ENCODE peak calls at places on chromosome 2, in nine cellular contexts. K is AG04449, F is heart right ventricle, T is dorsolateral prefrontal cortex, D is WERI-Rb-1, O is colonic mucosa, X is glutamatergic neuron, Z is fibroblast of villous mesenchyme, B is epithelial cell of esophagus. G is an unnamed sample.

GRCh38 chr2:29345236-29345635 is 230.0 kb downstream of the CLIP4 start:
- DNase-seq in O (no peak), K (no peak), Z (no peak), D (no peak), F (no peak), T (no peak), X (no peak), B (no peak), G (no peak)

GRCh38 chr2:108377815-108378630 is at the start of gene SULT1C4:
- DNase-seq in Z (peak; percentile 75), K (no peak), X (peak; percentile 61), O (no peak), F (peak; percentile 61), B (no peak), T (no peak), D (peak; percentile 29), G (peak; percentile 66)

GRCh38 chr2:217520361-217521010 is 482.3 kb downstream of the TNS1 start:
- DNase-seq in Z (no peak), D (no peak), X (no peak), F (no peak), B (peak; percentile 18), O (no peak), T (no peak), K (no peak), G (peak; percentile 13)

GRCh38 chr2:218360453-218360852 is 3.8 kb downstream of the CATIP start:
- DNase-seq in B (no peak), X (no peak), K (no peak), F (no peak), Z (no peak), O (no peak), T (no peak), D (no peak), G (no peak)

GRCh38 chr2:233280114-233280693 is 27.4 kb upstream of the SAG start:
- DNase-seq in K (no peak), O (no peak), T (no peak), B (no peak), F (no peak), X (no peak), Z (no peak), D (no peak), G (no peak)

GRCh38 chr2:31413025-31413424 is 1.5 kb downstream of the XDH start:
- DNase-seq in T (no peak), O (no peak), Z (peak; percentile 73), B (peak; percentile 24), F (no peak), D (no peak), X (no peak), K (no peak), G (peak; percentile 70)

GRCh38 chr2:1550658-1551316 is 137.5 kb downstream of the TPO start:
- DNase-seq in O (peak; percentile 56), X (peak; percentile 86), K (no peak), Z (peak; percentile 33), F (peak; percentile 73), T (no peak), B (peak; percentile 50), D (peak; percentile 79), G (peak; percentile 50)

GRCh38 chr2:203960791-203961190 is 24.2 kb downstream of the ICOS start:
- DNase-seq in Z (no peak), B (no peak), O (no peak), F (no peak), T (no peak), K (peak; percentile 16), D (no peak), X (no peak), G (peak; percentile 4)

DNA sequence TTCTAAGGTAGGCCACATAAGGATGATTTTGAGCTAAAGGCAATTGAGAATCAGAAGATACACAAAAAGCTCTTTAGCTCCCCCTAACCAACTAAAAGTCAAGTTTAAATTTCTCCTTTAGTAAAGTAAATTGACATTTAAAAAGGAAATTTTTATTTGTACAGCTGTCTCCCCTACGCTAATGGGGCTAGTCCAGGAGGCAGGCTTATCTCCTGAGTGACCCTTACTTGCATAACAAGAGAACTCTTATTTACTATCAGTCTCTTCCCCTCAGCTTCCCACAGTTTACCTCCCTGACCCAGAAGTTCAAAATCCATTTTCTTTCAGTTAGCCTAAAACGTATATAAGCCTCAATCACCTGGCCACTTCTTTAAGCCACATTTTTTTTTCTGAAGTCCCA is 1002.8 kb upstream of the NRXN1 start:
- DNase-seq in O (no peak), B (no peak), D (no peak), T (no peak), K (no peak), F (no peak), X (no peak), Z (no peak), G (peak; percentile 36)
- TF ChIP-seq CTCF in O (no peak), B (no peak), D (no peak), T (no peak), K (no peak), F (no peak), X (no peak), Z (no peak), G (peak; percentile 42)

GRCh38 chr2:86254576-86255538 is 55.6 kb downstream of the MRPL35 start:
- DNase-seq in D (no peak), F (peak; percentile 48), K (no peak), O (peak; percentile 42), Z (no peak), B (peak; percentile 53), T (no peak), X (no peak), G (peak; percentile 13)

GRCh38 chr2:86249176-86249842 is 50.1 kb downstream of the MRPL35 start:
- DNase-seq in F (no peak), D (no peak), O (no peak), B (peak; percentile 39), Z (peak; percentile 56), X (no peak), K (no peak), T (no peak), G (peak; percentile 78)

GRCh38 chr2:86251840-86252266 is 52.6 kb downstream of the MRPL35 start:
- DNase-seq in B (no peak), O (no peak), Z (no peak), D (no peak), X (no peak), K (no peak), T (no peak), F (no peak), G (peak; percentile 12)

GRCh38 chr2:86253424-86253823 is 54.2 kb downstream of the MRPL35 start:
- DNase-seq in X (no peak), F (no peak), B (no peak), D (no peak), T (no peak), Z (no peak), O (no peak), K (no peak), G (no peak)

DNA sequence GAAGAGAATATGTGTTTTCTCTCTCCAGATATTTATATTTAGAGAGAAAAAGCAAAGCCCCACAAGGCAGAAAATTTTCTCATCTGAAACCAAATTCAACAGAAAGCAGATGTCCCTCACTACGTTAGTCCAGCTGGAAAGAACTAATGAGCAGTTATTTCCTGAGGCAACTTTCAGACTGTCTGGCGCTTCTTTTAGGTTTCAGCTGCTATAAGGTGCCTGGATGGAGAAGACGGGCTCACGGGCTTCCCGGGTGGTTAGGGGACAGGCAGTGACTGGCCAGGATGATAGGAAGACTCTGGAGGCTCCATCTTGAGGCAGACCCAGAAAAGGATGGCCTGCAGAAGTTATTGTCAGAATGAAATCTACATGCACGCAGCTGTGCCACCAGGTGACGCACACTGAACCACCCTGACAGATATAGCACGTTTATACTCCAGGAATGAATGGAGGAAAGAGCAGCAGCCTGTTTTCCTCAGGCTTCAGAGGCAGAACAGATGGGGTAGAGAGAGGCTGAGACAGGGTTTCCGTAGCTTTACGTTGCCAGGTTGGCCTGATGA is 50.7 kb downstream of the MRPL35 start:
- DNase-seq in B (no peak), O (peak; percentile 54), D (no peak), Z (peak; percentile 23), T (peak; percentile 71), F (no peak), X (no peak), K (no peak), G (no peak)
- TF ChIP-seq CTCF in B (no peak), O (peak; percentile 45), D (no peak), Z (peak; percentile 9), T (no peak), F (no peak), X (no peak), K (peak; percentile 16), G (no peak)

GRCh38 chr2:241595600-241596140 is 37.1 kb downstream of the BOK start:
- DNase-seq in X (no peak), B (no peak), T (no peak), F (no peak), D (no peak), Z (no peak), O (no peak), K (no peak), G (peak; percentile 18)
- TF ChIP-seq CTCF in X (no peak), B (peak; percentile 32), T (no peak), F (peak; percentile 13), D (peak; percentile 52), Z (peak; percentile 40), O (no peak), K (peak; percentile 4), G (peak; percentile 47)

GRCh38 chr2:96578731-96579130 is 42.2 kb downstream of the ARID5A start:
- DNase-seq in K (no peak), O (no peak), Z (no peak), B (no peak), X (no peak), D (no peak), T (no peak), F (no peak), G (no peak)

GRCh38 chr2:96579422-96579821 is 42.9 kb downstream of the ARID5A start:
- DNase-seq in Z (no peak), O (no peak), T (no peak), F (no peak), D (no peak), X (no peak), K (no peak), B (no peak), G (no peak)

GRCh38 chr2:96575790-96576456 is 39.4 kb downstream of the ARID5A start:
- DNase-seq in X (no peak), F (no peak), Z (no peak), B (no peak), T (no peak), D (no peak), K (no peak), O (no peak), G (no peak)

GRCh38 chr2:96574364-96574763 is 37.8 kb downstream of the ARID5A start:
- DNase-seq in B (no peak), K (no peak), D (no peak), X (no peak), T (no peak), F (no peak), O (no peak), Z (peak; percentile 6), G (peak; percentile 23)
- TF ChIP-seq CTCF in B (peak; percentile 11), K (peak; percentile 16), D (no peak), X (no peak), T (no peak), F (no peak), O (no peak), Z (peak; percentile 34), G (peak; percentile 47)

DNA sequence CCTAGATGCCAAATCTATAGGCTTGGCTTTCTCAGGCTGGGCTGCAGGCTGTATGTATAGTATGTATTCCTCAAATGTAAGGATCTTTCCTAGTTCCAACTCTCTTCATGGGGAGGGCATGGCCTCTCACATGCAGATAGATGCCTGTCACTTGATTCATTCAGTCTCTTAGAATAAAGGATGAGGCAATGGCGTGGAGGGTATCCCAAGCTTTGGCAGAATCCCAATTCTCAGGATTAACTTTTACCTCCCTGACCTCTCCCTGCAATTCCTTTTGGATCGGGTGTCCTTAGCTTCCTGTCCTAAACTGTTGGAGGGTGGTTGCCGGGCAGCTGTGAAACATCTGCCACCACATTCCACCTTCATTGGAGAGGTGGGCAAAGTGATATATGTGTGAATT is 80.3 kb downstream of the INSIG2 start:
- DNase-seq in B (peak; percentile 55), Z (no peak), O (no peak), T (no peak), F (no peak), D (no peak), K (no peak), X (no peak), G (no peak)
- TF ChIP-seq CTCF in B (no peak), Z (no peak), O (no peak), T (no peak), F (no peak), D (no peak), K (no peak), X (no peak), G (no peak)

G was measured in choroid plexus epithelial cell.